ENCODE peak calls at places on chromosomes 12 and 14, in five cellular contexts. A, O, Q, U and Y are unnamed samples.
A peak's percentile ranks its signal among the peaks of the same experiment; 100 is the strongest.

GRCh38 chr12:117836476-117836875 is 132.3 kb downstream of the KSR2 start:
- DNase-seq in Q (no peak), U (no peak), O (no peak), A (no peak), Y (no peak)

GRCh38 chr14:66045572-66046021 is 440.6 kb upstream of the CCDC196 start:
- DNase-seq in A (no peak), U (peak; percentile 49), Q (peak; percentile 93), O (no peak), Y (no peak)

GRCh38 chr12:57983150-57983857 is 41.9 kb downstream of the ATP23 start:
- DNase-seq in O (no peak), Q (peak; percentile 51), U (peak; percentile 71), A (no peak), Y (no peak)

GRCh38 chr12:96398422-96399080 is 1.7 kb downstream of the CDK17 start:
- DNase-seq in O (no peak), A (no peak), U (no peak), Q (peak; percentile 29), Y (no peak)

GRCh38 chr12:52056801-52057613 is 5.8 kb downstream of the NR4A1 start:
- DNase-seq in Q (no peak), O (no peak), U (no peak), A (no peak), Y (no peak)

GRCh38 chr12:79514730-79515525 is 175.8 kb downstream of the PAWR start:
- DNase-seq in A (no peak), Q (peak; percentile 61), O (no peak), U (no peak), Y (no peak)

GRCh38 chr12:116263844-116264243 is 13.6 kb downstream of the MED13L start:
- DNase-seq in A (no peak), U (peak; percentile 44), Q (peak; percentile 53), O (no peak), Y (no peak)

GRCh38 chr12:34401659-34402227 is 379.4 kb downstream of the ALG10 start:
- DNase-seq in U (no peak), O (peak; percentile 37), Q (no peak), A (peak; percentile 4), Y (no peak)

GRCh38 chr12:53381739-53382630 is 2.0 kb downstream of the SP1 start:
- DNase-seq in U (peak; percentile 74), O (peak; percentile 54), A (peak; percentile 45), Q (peak; percentile 91), Y (peak; percentile 40)

GRCh38 chr12:94263011-94263786 is 114.8 kb downstream of the PLXNC1 start:
- DNase-seq in Q (no peak), U (no peak), A (no peak), O (no peak), Y (peak; percentile 72)

GRCh38 chr14:105118646-105119409 is 49.7 kb downstream of the JAG2 start:
- DNase-seq in U (no peak), O (no peak), A (no peak), Q (no peak), Y (no peak)

GRCh38 chr14:24095196-24096068 is 1.3 kb downstream of the PCK2 start:
- DNase-seq in Q (peak; percentile 94), U (peak; percentile 61), A (peak; percentile 37), O (peak; percentile 94), Y (peak; percentile 21)

GRCh38 chr12:31524791-31525495 is 66.0 kb downstream of the DENND5B start:
- DNase-seq in O (no peak), Q (no peak), A (no peak), U (no peak), Y (no peak)

GRCh38 chr14:30621354-30621953 is 665 bp upstream of the SCFD1 start:
- DNase-seq in U (peak; percentile 7), Q (peak; percentile 75), A (no peak), O (peak; percentile 60), Y (no peak)

DNA sequence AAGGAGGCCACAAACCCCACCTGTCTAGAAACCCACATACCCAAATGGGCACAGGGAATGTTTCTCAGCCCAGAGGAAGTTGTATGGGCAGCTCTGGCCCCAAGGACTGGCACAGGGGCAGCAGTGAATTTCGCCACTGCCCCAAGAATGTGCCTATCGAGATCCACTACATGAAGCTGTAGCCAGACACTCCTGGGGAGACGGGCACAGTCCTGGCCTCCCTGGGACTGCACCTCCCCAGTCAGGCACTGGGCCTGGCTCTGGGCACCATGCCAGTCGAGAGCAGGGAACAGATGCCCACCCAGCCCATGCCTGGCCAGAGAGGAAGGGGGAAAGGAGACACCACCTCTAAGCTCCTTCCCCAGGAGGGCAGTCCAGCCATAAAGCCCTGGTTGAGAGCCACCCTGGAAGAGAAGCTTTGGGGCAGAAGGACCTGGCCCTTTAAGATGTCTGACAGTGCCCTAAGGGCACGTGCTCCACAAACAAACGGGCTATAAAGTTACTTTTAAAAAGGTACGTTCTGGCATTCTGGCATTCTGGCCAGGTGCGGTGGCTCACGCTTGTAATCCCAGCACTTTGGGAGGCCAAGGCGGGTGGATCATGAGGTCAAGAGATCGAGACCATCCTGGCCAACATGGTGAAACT is 8.4 kb downstream of the ADCY6 start:
- DNase-seq in Q (no peak), A (no peak), O (no peak), U (no peak), Y (no peak)
- H3K27ac ChIP-seq in Q (no peak overlapping the region), A (peak overlapping the region; percentile 67), O (no peak overlapping the region), U (no peak overlapping the region), Y (no peak overlapping the region)

GRCh38 chr12:45973526-45973925 is 16.8 kb downstream of the SCAF11 start:
- DNase-seq in O (no peak), A (no peak), Q (no peak), U (no peak), Y (no peak)
- H3K27ac ChIP-seq in O (no peak overlapping the region), A (no peak overlapping the region), Q (no peak overlapping the region), U (no peak overlapping the region), Y (no peak overlapping the region)

GRCh38 chr12:121720762-121721161 is 8.2 kb downstream of the TMEM120B start:
- DNase-seq in U (no peak), O (no peak), A (no peak), Q (no peak), Y (no peak)
- H3K27ac ChIP-seq in U (no peak overlapping the region), O (no peak overlapping the region), A (no peak overlapping the region), Q (no peak overlapping the region), Y (no peak overlapping the region)

DNA sequence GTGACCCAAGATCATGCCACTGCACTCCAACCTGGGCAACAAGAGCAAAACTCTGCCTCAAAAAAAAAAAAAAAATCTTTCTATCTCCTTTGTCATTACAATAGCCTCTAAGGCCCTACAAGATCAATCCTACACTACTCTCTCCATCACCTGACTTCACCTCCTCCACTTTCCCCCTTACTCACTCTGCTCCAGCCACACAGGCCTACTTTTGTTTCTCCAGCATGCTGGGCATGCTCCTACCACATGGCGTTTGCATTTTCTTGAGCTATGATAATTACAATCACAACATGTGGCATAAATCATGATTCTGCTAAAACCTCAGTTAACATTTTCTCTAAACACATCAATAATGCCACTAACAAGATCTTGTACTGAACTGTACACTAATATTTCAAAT is 7.8 kb downstream of the PPP1R13B start:
- DNase-seq in U (no peak), A (no peak), O (no peak), Q (no peak), Y (no peak)
- H3K27ac ChIP-seq in U (no peak overlapping the region), A (no peak overlapping the region), O (no peak overlapping the region), Q (no peak overlapping the region), Y (no peak overlapping the region)

GRCh38 chr12:91019455-91019854 is 14.7 kb upstream of the EPYC start:
- DNase-seq in U (no peak), A (no peak), Q (no peak), O (no peak), Y (no peak)

GRCh38 chr12:91023326-91024004 is 18.7 kb upstream of the EPYC start:
- DNase-seq in O (no peak), U (no peak), Q (no peak), A (no peak), Y (no peak)

GRCh38 chr12:91021076-91021475 is 16.3 kb upstream of the EPYC start:
- DNase-seq in U (no peak), A (no peak), Q (no peak), O (no peak), Y (no peak)

GRCh38 chr12:91017043-91017442 is 12.3 kb upstream of the EPYC start:
- DNase-seq in A (no peak), U (no peak), O (no peak), Q (no peak), Y (no peak)

DNA sequence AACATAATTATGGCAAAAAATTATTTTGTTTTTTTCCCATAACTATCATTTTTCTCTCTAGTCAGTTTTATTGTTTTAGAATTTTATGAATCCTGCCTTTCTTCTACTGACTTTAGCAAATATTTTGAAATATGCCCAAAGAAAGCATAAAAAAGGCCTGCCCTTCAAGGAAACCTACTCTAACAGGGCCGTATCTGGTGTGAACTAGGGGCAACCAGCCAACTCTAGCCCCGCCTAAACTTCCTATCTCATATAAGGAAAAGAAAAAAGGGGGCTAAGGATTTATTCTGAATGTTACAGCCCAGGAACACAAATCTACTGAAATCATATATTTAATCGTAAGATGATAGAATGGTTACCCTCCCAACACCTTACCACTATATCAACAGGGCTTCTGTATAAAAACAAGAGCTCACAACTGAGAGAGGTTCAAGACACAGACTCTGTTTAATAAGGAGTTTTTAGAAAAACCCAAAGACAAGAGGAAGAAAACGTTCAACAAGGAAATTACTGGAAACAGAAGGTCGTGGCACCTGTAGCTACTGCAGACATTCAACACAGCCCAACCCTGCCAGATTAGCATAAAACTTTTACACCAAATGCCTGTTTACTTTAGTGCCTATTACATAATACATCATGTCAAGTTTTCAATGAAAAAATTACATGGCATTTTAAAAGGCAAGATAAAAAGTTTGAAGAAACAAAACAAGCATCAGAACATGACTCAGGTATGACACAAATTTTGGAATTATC is 12.9 kb upstream of the EPYC start:
- DNase-seq in O (no peak), Q (no peak), U (no peak), A (peak; percentile 26), Y (no peak)
- H3K27ac ChIP-seq in O (no peak overlapping the region), Q (no peak overlapping the region), U (no peak overlapping the region), A (peak overlapping the region; percentile 68), Y (no peak overlapping the region)

GRCh38 chr14:56124296-56124695 is 6.1 kb downstream of the PELI2 start:
- DNase-seq in U (no peak), O (no peak), Q (no peak), A (no peak), Y (no peak)
- H3K27ac ChIP-seq in U (no peak overlapping the region), O (no peak overlapping the region), Q (no peak overlapping the region), A (peak overlapping the region; percentile 4), Y (no peak overlapping the region)